ENCODE peak calls at places on chromosomes 2 and 18, in seven cellular contexts. One of them, this sample, is unnamed.
A peak's percentile ranks its signal among the peaks of the same experiment; 100 is the strongest.

GRCh38 chr2:161028581-161028980 is 131.6 kb upstream of the TANK start:
- DNase-seq in COLO829: no peak
- DNase-seq in activated T-helper 1 cell treated with Interleukin-2 at 50 U/mL for 16 hours: no peak
- DNase-seq in kidney tubule cell: no peak
- DNase-seq in brain microvascular endothelial cell: no peak
- DNase-seq in ovary: no peak
- DNase-seq in NCI-H510A treated with DMSO at 0.1 percent for 48 hours: no peak
- DNase-seq in this sample: no peak

GRCh38 chr2:555164-555922 is 121.9 kb downstream of the TMEM18 start:
- DNase-seq in COLO829: no peak
- DNase-seq in activated T-helper 1 cell treated with Interleukin-2 at 50 U/mL for 16 hours: no peak
- DNase-seq in kidney tubule cell: no peak
- DNase-seq in brain microvascular endothelial cell: no peak
- DNase-seq in ovary: peak; percentile 27
- DNase-seq in NCI-H510A treated with DMSO at 0.1 percent for 48 hours: no peak
- DNase-seq in this sample: no peak

GRCh38 chr2:115389024-115389423 is 946.6 kb downstream of the DPP10 start:
- DNase-seq in COLO829: no peak
- DNase-seq in activated T-helper 1 cell treated with Interleukin-2 at 50 U/mL for 16 hours: no peak
- DNase-seq in kidney tubule cell: no peak
- DNase-seq in brain microvascular endothelial cell: no peak
- DNase-seq in ovary: no peak
- DNase-seq in NCI-H510A treated with DMSO at 0.1 percent for 48 hours: no peak
- DNase-seq in this sample: no peak

GRCh38 chr18:14939141-14939540 is 191.2 kb downstream of the ANKRD30B start:
- DNase-seq in COLO829: no peak
- DNase-seq in activated T-helper 1 cell treated with Interleukin-2 at 50 U/mL for 16 hours: no peak
- DNase-seq in kidney tubule cell: no peak
- DNase-seq in brain microvascular endothelial cell: no peak
- DNase-seq in ovary: no peak
- DNase-seq in NCI-H510A treated with DMSO at 0.1 percent for 48 hours: no peak
- DNase-seq in this sample: no peak

GRCh38 chr2:105398522-105399206 is at the start of gene FHL2:
- DNase-seq in COLO829: peak; percentile 48
- DNase-seq in activated T-helper 1 cell treated with Interleukin-2 at 50 U/mL for 16 hours: peak; percentile 36
- DNase-seq in kidney tubule cell: peak; percentile 90
- DNase-seq in brain microvascular endothelial cell: peak; percentile 73
- DNase-seq in ovary: peak; percentile 82
- DNase-seq in NCI-H510A treated with DMSO at 0.1 percent for 48 hours: peak; percentile 49
- DNase-seq in this sample: peak; percentile 66

GRCh38 chr18:6205706-6206105 is 209.0 kb downstream of the L3MBTL4 start:
- DNase-seq in COLO829: no peak
- DNase-seq in activated T-helper 1 cell treated with Interleukin-2 at 50 U/mL for 16 hours: no peak
- DNase-seq in kidney tubule cell: peak; percentile 17
- DNase-seq in brain microvascular endothelial cell: peak; percentile 25
- DNase-seq in ovary: no peak
- DNase-seq in NCI-H510A treated with DMSO at 0.1 percent for 48 hours: no peak
- DNase-seq in this sample: peak; percentile 64

GRCh38 chr2:107809835-107810234 is 16.9 kb upstream of the RGPD4 start:
- DNase-seq in COLO829: no peak
- DNase-seq in activated T-helper 1 cell treated with Interleukin-2 at 50 U/mL for 16 hours: no peak
- DNase-seq in kidney tubule cell: no peak
- DNase-seq in brain microvascular endothelial cell: no peak
- DNase-seq in ovary: no peak
- DNase-seq in NCI-H510A treated with DMSO at 0.1 percent for 48 hours: peak; percentile 85
- DNase-seq in this sample: no peak

GRCh38 chr2:217660423-217660822 is 342.4 kb downstream of the TNS1 start:
- DNase-seq in COLO829: no peak
- DNase-seq in activated T-helper 1 cell treated with Interleukin-2 at 50 U/mL for 16 hours: no peak
- DNase-seq in kidney tubule cell: no peak
- DNase-seq in brain microvascular endothelial cell: no peak
- DNase-seq in ovary: no peak
- DNase-seq in NCI-H510A treated with DMSO at 0.1 percent for 48 hours: no peak
- DNase-seq in this sample: no peak

GRCh38 chr2:178865537-178865936 is 58.3 kb upstream of the TTN start:
- DNase-seq in COLO829: no peak
- DNase-seq in activated T-helper 1 cell treated with Interleukin-2 at 50 U/mL for 16 hours: no peak
- DNase-seq in kidney tubule cell: no peak
- DNase-seq in brain microvascular endothelial cell: no peak
- DNase-seq in ovary: no peak
- DNase-seq in NCI-H510A treated with DMSO at 0.1 percent for 48 hours: peak; percentile 8
- DNase-seq in this sample: no peak

GRCh38 chr2:138713069-138713496 is 67.1 kb downstream of the NXPH2 start:
- DNase-seq in COLO829: no peak
- DNase-seq in activated T-helper 1 cell treated with Interleukin-2 at 50 U/mL for 16 hours: no peak
- DNase-seq in kidney tubule cell: no peak
- DNase-seq in brain microvascular endothelial cell: no peak
- DNase-seq in ovary: no peak
- DNase-seq in NCI-H510A treated with DMSO at 0.1 percent for 48 hours: no peak
- DNase-seq in this sample: no peak

GRCh38 chr2:26251893-26252292 is 7.2 kb downstream of the HADHB start:
- DNase-seq in COLO829: no peak
- DNase-seq in activated T-helper 1 cell treated with Interleukin-2 at 50 U/mL for 16 hours: no peak
- DNase-seq in kidney tubule cell: no peak
- DNase-seq in brain microvascular endothelial cell: no peak
- DNase-seq in ovary: peak; percentile 46
- DNase-seq in NCI-H510A treated with DMSO at 0.1 percent for 48 hours: no peak
- DNase-seq in this sample: no peak

GRCh38 chr2:148875387-148876051 is 492 bp downstream of the KIF5C start:
- DNase-seq in COLO829: no peak
- DNase-seq in activated T-helper 1 cell treated with Interleukin-2 at 50 U/mL for 16 hours: no peak
- DNase-seq in kidney tubule cell: no peak
- DNase-seq in brain microvascular endothelial cell: no peak
- DNase-seq in ovary: no peak
- DNase-seq in NCI-H510A treated with DMSO at 0.1 percent for 48 hours: no peak
- DNase-seq in this sample: no peak

GRCh38 chr2:196463706-196464105 is 175.8 kb upstream of the CCDC150 start:
- DNase-seq in COLO829: no peak
- DNase-seq in activated T-helper 1 cell treated with Interleukin-2 at 50 U/mL for 16 hours: no peak
- DNase-seq in kidney tubule cell: no peak
- DNase-seq in brain microvascular endothelial cell: no peak
- DNase-seq in ovary: no peak
- DNase-seq in NCI-H510A treated with DMSO at 0.1 percent for 48 hours: no peak
- DNase-seq in this sample: no peak

GRCh38 chr2:170218931-170219330 is 41.0 kb downstream of the MYO3B start:
- DNase-seq in COLO829: no peak
- DNase-seq in activated T-helper 1 cell treated with Interleukin-2 at 50 U/mL for 16 hours: no peak
- DNase-seq in kidney tubule cell: no peak
- DNase-seq in brain microvascular endothelial cell: no peak
- DNase-seq in ovary: no peak
- DNase-seq in NCI-H510A treated with DMSO at 0.1 percent for 48 hours: no peak
- DNase-seq in this sample: no peak

GRCh38 chr18:8479826-8480225 is 129.4 kb upstream of the RAB12 start:
- DNase-seq in COLO829: no peak
- DNase-seq in activated T-helper 1 cell treated with Interleukin-2 at 50 U/mL for 16 hours: no peak
- DNase-seq in kidney tubule cell: no peak
- DNase-seq in brain microvascular endothelial cell: no peak
- DNase-seq in ovary: no peak
- DNase-seq in NCI-H510A treated with DMSO at 0.1 percent for 48 hours: no peak
- DNase-seq in this sample: no peak

GRCh38 chr2:42842418-42842817 is 50.0 kb upstream of the HAAO start:
- DNase-seq in COLO829: no peak
- DNase-seq in activated T-helper 1 cell treated with Interleukin-2 at 50 U/mL for 16 hours: no peak
- DNase-seq in kidney tubule cell: no peak
- DNase-seq in brain microvascular endothelial cell: no peak
- DNase-seq in ovary: no peak
- DNase-seq in NCI-H510A treated with DMSO at 0.1 percent for 48 hours: no peak
- DNase-seq in this sample: no peak

GRCh38 chr18:37282386-37283037 is 283.1 kb downstream of the CELF4 start:
- DNase-seq in COLO829: no peak
- DNase-seq in activated T-helper 1 cell treated with Interleukin-2 at 50 U/mL for 16 hours: no peak
- DNase-seq in kidney tubule cell: peak; percentile 19
- DNase-seq in brain microvascular endothelial cell: no peak
- DNase-seq in ovary: no peak
- DNase-seq in NCI-H510A treated with DMSO at 0.1 percent for 48 hours: no peak
- DNase-seq in this sample: no peak

GRCh38 chr18:48408111-48408726 is 964 bp downstream of the ZBTB7C start:
- DNase-seq in COLO829: no peak
- DNase-seq in activated T-helper 1 cell treated with Interleukin-2 at 50 U/mL for 16 hours: no peak
- DNase-seq in kidney tubule cell: no peak
- DNase-seq in brain microvascular endothelial cell: no peak
- DNase-seq in ovary: peak; percentile 23
- DNase-seq in NCI-H510A treated with DMSO at 0.1 percent for 48 hours: no peak
- DNase-seq in this sample: peak; percentile 10

GRCh38 chr2:171523339-171523931 is 1.2 kb downstream of the CYBRD1 start:
- DNase-seq in COLO829: no peak
- DNase-seq in activated T-helper 1 cell treated with Interleukin-2 at 50 U/mL for 16 hours: no peak
- DNase-seq in kidney tubule cell: peak; percentile 50
- DNase-seq in brain microvascular endothelial cell: peak; percentile 68
- DNase-seq in ovary: peak; percentile 66
- DNase-seq in NCI-H510A treated with DMSO at 0.1 percent for 48 hours: peak; percentile 82
- DNase-seq in this sample: peak; percentile 81

GRCh38 chr18:76977681-76978234 is 154.8 kb downstream of the MBP start:
- DNase-seq in COLO829: no peak
- DNase-seq in activated T-helper 1 cell treated with Interleukin-2 at 50 U/mL for 16 hours: no peak
- DNase-seq in kidney tubule cell: no peak
- DNase-seq in brain microvascular endothelial cell: no peak
- DNase-seq in ovary: no peak
- DNase-seq in NCI-H510A treated with DMSO at 0.1 percent for 48 hours: no peak
- DNase-seq in this sample: no peak

GRCh38 chr2:13009027-13009426 is 292.3 kb downstream of the TRIB2 start:
- DNase-seq in COLO829: no peak
- DNase-seq in activated T-helper 1 cell treated with Interleukin-2 at 50 U/mL for 16 hours: no peak
- DNase-seq in kidney tubule cell: no peak
- DNase-seq in brain microvascular endothelial cell: no peak
- DNase-seq in ovary: no peak
- DNase-seq in NCI-H510A treated with DMSO at 0.1 percent for 48 hours: no peak
- DNase-seq in this sample: no peak

GRCh38 chr18:35917043-35917442 is 55.4 kb upstream of the RMP24 start:
- DNase-seq in COLO829: no peak
- DNase-seq in activated T-helper 1 cell treated with Interleukin-2 at 50 U/mL for 16 hours: no peak
- DNase-seq in kidney tubule cell: peak; percentile 9
- DNase-seq in brain microvascular endothelial cell: no peak
- DNase-seq in ovary: no peak
- DNase-seq in NCI-H510A treated with DMSO at 0.1 percent for 48 hours: no peak
- DNase-seq in this sample: no peak

GRCh38 chr18:6482198-6482977 is 67.7 kb upstream of the L3MBTL4 start:
- DNase-seq in COLO829: peak; percentile 35
- DNase-seq in activated T-helper 1 cell treated with Interleukin-2 at 50 U/mL for 16 hours: no peak
- DNase-seq in kidney tubule cell: peak; percentile 70
- DNase-seq in brain microvascular endothelial cell: peak; percentile 70
- DNase-seq in ovary: peak; percentile 81
- DNase-seq in NCI-H510A treated with DMSO at 0.1 percent for 48 hours: peak; percentile 72
- DNase-seq in this sample: no peak

GRCh38 chr18:28961669-28962228 is 784.8 kb upstream of the CDH2 start:
- DNase-seq in COLO829: peak; percentile 1
- DNase-seq in activated T-helper 1 cell treated with Interleukin-2 at 50 U/mL for 16 hours: no peak
- DNase-seq in kidney tubule cell: peak; percentile 45
- DNase-seq in brain microvascular endothelial cell: peak; percentile 5
- DNase-seq in ovary: no peak
- DNase-seq in NCI-H510A treated with DMSO at 0.1 percent for 48 hours: peak; percentile 93
- DNase-seq in this sample: no peak

GRCh38 chr2:173290518-173290917 is 64.2 kb upstream of the CDCA7 start:
- DNase-seq in COLO829: no peak
- DNase-seq in activated T-helper 1 cell treated with Interleukin-2 at 50 U/mL for 16 hours: no peak
- DNase-seq in kidney tubule cell: no peak
- DNase-seq in brain microvascular endothelial cell: peak; percentile 35
- DNase-seq in ovary: no peak
- DNase-seq in NCI-H510A treated with DMSO at 0.1 percent for 48 hours: no peak
- DNase-seq in this sample: no peak

GRCh38 chr2:53569957-53570727 is 197.5 kb upstream of the CHAC2 start:
- DNase-seq in COLO829: no peak
- DNase-seq in activated T-helper 1 cell treated with Interleukin-2 at 50 U/mL for 16 hours: no peak
- DNase-seq in kidney tubule cell: no peak
- DNase-seq in brain microvascular endothelial cell: no peak
- DNase-seq in ovary: no peak
- DNase-seq in NCI-H510A treated with DMSO at 0.1 percent for 48 hours: no peak
- DNase-seq in this sample: no peak

GRCh38 chr18:67001052-67001451 is 397.2 kb upstream of the CDH19 start:
- DNase-seq in COLO829: no peak
- DNase-seq in activated T-helper 1 cell treated with Interleukin-2 at 50 U/mL for 16 hours: no peak
- DNase-seq in kidney tubule cell: no peak
- DNase-seq in brain microvascular endothelial cell: no peak
- DNase-seq in ovary: no peak
- DNase-seq in NCI-H510A treated with DMSO at 0.1 percent for 48 hours: no peak
- DNase-seq in this sample: no peak

GRCh38 chr2:203869207-203869606 is 1.6 kb downstream of the CTLA4 start:
- DNase-seq in COLO829: no peak
- DNase-seq in activated T-helper 1 cell treated with Interleukin-2 at 50 U/mL for 16 hours: no peak
- DNase-seq in kidney tubule cell: no peak
- DNase-seq in brain microvascular endothelial cell: no peak
- DNase-seq in ovary: no peak
- DNase-seq in NCI-H510A treated with DMSO at 0.1 percent for 48 hours: no peak
- DNase-seq in this sample: no peak

This sample was measured in foreskin melanocyte.